ENCODE peak calls at places on chromosome 11, in seven cellular contexts. One of them, this sample, is unnamed.

GRCh38 chr11:108144615-108145014 is 23.2 kb downstream of the ACAT1 start:
- DNase-seq in left ventricle myocardium inferior: no peak
- DNase-seq in transverse colon: no peak
- DNase-seq in spleen: no peak
- DNase-seq in A549: no peak
- DNase-seq in fibroblast of mammary gland: no peak
- DNase-seq in AG09309: no peak
- DNase-seq in this sample: no peak

GRCh38 chr11:128146926-128147605 is 440.3 kb downstream of the ETS1 start:
- DNase-seq in left ventricle myocardium inferior: no peak
- DNase-seq in transverse colon: no peak
- DNase-seq in spleen: no peak
- DNase-seq in A549: no peak
- DNase-seq in fibroblast of mammary gland: peak
- DNase-seq in AG09309: no peak
- DNase-seq in this sample: no peak

GRCh38 chr11:99592241-99592640 is 571.5 kb downstream of the CNTN5 start:
- DNase-seq in left ventricle myocardium inferior: no peak
- DNase-seq in transverse colon: no peak
- DNase-seq in spleen: no peak
- DNase-seq in A549: no peak
- DNase-seq in fibroblast of mammary gland: peak
- DNase-seq in AG09309: no peak
- DNase-seq in this sample: no peak

GRCh38 chr11:78227906-78228305 is 39.2 kb downstream of the USP35 start:
- DNase-seq in left ventricle myocardium inferior: no peak
- DNase-seq in transverse colon: no peak
- DNase-seq in spleen: no peak
- DNase-seq in A549: no peak
- DNase-seq in fibroblast of mammary gland: no peak
- DNase-seq in AG09309: no peak
- DNase-seq in this sample: no peak

GRCh38 chr11:43913829-43914380 is 28.5 kb upstream of the C11orf96 start:
- DNase-seq in left ventricle myocardium inferior: no peak
- DNase-seq in transverse colon: no peak
- DNase-seq in spleen: no peak
- DNase-seq in A549: no peak
- DNase-seq in fibroblast of mammary gland: no peak
- DNase-seq in AG09309: no peak
- DNase-seq in this sample: no peak

GRCh38 chr11:48170176-48170839 is 46.3 kb upstream of the OR4B1 start:
- DNase-seq in left ventricle myocardium inferior: peak
- DNase-seq in transverse colon: no peak
- DNase-seq in spleen: no peak
- DNase-seq in A549: no peak
- DNase-seq in fibroblast of mammary gland: peak
- DNase-seq in AG09309: no peak
- DNase-seq in this sample: no peak

GRCh38 chr11:60280412-60280811 is at the start of gene MS4A4A:
- DNase-seq in left ventricle myocardium inferior: no peak
- DNase-seq in transverse colon: peak
- DNase-seq in spleen: no peak
- DNase-seq in A549: no peak
- DNase-seq in fibroblast of mammary gland: no peak
- DNase-seq in AG09309: no peak
- DNase-seq in this sample: peak

GRCh38 chr11:122367809-122368231 is 251.8 kb upstream of the BLID start:
- DNase-seq in left ventricle myocardium inferior: no peak
- DNase-seq in transverse colon: no peak
- DNase-seq in spleen: no peak
- DNase-seq in A549: peak
- DNase-seq in fibroblast of mammary gland: peak
- DNase-seq in AG09309: no peak
- DNase-seq in this sample: peak

GRCh38 chr11:4511846-4512245 is 29.4 kb downstream of the OR52K1 start:
- DNase-seq in left ventricle myocardium inferior: no peak
- DNase-seq in transverse colon: no peak
- DNase-seq in spleen: no peak
- DNase-seq in A549: no peak
- DNase-seq in fibroblast of mammary gland: no peak
- DNase-seq in AG09309: no peak
- DNase-seq in this sample: no peak

GRCh38 chr11:128688031-128688713 is 5.7 kb upstream of the FLI1 start:
- DNase-seq in left ventricle myocardium inferior: no peak
- DNase-seq in transverse colon: no peak
- DNase-seq in spleen: peak
- DNase-seq in A549: no peak
- DNase-seq in fibroblast of mammary gland: no peak
- DNase-seq in AG09309: no peak
- DNase-seq in this sample: no peak

GRCh38 chr11:67369275-67369674 is 4.1 kb downstream of the CLCF1 start:
- DNase-seq in left ventricle myocardium inferior: no peak
- DNase-seq in transverse colon: no peak
- DNase-seq in spleen: no peak
- DNase-seq in A549: no peak
- DNase-seq in fibroblast of mammary gland: no peak
- DNase-seq in AG09309: no peak
- DNase-seq in this sample: no peak

GRCh38 chr11:124766156-124766555 is 4.1 kb upstream of the ESAM start:
- DNase-seq in left ventricle myocardium inferior: no peak
- DNase-seq in transverse colon: no peak
- DNase-seq in spleen: no peak
- DNase-seq in A549: peak
- DNase-seq in fibroblast of mammary gland: no peak
- DNase-seq in AG09309: no peak
- DNase-seq in this sample: no peak

GRCh38 chr11:124763156-124763947 is 1.3 kb upstream of the ESAM start:
- DNase-seq in left ventricle myocardium inferior: peak
- DNase-seq in transverse colon: peak
- DNase-seq in spleen: peak
- DNase-seq in A549: peak
- DNase-seq in fibroblast of mammary gland: peak
- DNase-seq in AG09309: no peak
- DNase-seq in this sample: peak

GRCh38 chr11:124769804-124770774 is 8.0 kb upstream of the ESAM start:
- DNase-seq in left ventricle myocardium inferior: no peak
- DNase-seq in transverse colon: no peak
- DNase-seq in spleen: no peak
- DNase-seq in A549: peak
- DNase-seq in fibroblast of mammary gland: peak
- DNase-seq in AG09309: no peak
- DNase-seq in this sample: no peak

DNA sequence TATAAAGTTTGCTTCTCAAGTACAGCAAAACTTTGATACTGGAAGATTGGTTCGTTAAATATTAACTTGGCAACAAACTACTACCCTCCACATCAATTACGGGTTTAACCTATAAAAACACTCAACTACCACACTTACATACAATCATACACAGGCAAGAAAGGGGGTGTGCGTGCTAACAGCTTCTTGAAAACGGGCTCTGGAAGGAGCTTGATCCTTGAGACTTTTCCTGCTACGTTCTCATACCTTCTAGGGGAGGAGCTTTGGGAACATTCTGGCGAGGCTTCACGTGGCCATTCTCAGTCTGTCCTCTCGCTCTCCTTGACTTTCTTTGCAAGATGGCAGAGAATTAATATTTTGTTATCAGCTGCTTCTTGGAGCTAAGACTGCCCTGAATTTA is 6.8 kb upstream of the ESAM start:
- DNase-seq in left ventricle myocardium inferior: no peak
- DNase-seq in transverse colon: peak
- DNase-seq in spleen: no peak
- DNase-seq in A549: no peak
- DNase-seq in fibroblast of mammary gland: no peak
- DNase-seq in AG09309: no peak
- DNase-seq in this sample: no peak
- H3K4me3 ChIP-seq in left ventricle myocardium inferior: no peak
- H3K4me3 ChIP-seq in transverse colon: no peak
- H3K4me3 ChIP-seq in spleen: no peak
- H3K4me3 ChIP-seq in A549: no peak
- H3K4me3 ChIP-seq in fibroblast of mammary gland: no peak
- H3K4me3 ChIP-seq in AG09309: no peak
- H3K4me3 ChIP-seq in this sample: no peak

DNA sequence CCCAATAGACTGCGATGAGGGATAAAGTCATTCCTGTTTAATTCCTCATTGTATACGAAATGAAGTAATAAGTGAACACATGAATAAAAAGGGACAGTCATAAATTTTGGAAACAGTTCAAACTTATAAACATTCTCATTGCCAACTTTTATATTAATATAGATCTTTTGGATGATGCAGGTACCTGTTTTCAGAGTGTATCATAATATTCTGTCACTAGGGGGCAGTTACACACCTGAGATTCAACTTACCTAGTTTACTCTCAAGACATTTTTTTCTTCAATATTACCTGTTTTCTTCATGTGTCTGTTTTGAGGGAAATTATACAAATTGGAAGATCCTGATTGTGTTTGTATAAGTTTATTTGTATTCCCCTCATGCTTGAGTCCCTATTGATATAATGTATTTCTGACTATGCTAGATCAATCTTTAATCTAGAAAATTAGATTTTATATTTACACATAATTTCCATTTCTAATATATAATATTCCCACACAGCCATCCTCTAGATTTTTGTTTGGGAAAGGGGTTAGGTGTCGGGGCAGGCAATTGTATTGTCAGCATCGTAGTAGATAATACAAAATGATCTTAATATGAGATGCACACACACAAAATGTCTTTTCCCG is 18.3 kb downstream of the FDX1 start:
- DNase-seq in left ventricle myocardium inferior: no peak
- DNase-seq in transverse colon: no peak
- DNase-seq in spleen: no peak
- DNase-seq in A549: no peak
- DNase-seq in fibroblast of mammary gland: no peak
- DNase-seq in AG09309: no peak
- DNase-seq in this sample: no peak
- TF ChIP-seq CTCF in left ventricle myocardium inferior: peak
- TF ChIP-seq CTCF in transverse colon: peak
- TF ChIP-seq CTCF in spleen: no peak
- TF ChIP-seq CTCF in A549: peak
- TF ChIP-seq CTCF in fibroblast of mammary gland: peak
- TF ChIP-seq CTCF in AG09309: peak
- TF ChIP-seq CTCF in this sample: peak

GRCh38 chr11:636511-637332 is at the start of gene DRD4:
- DNase-seq in left ventricle myocardium inferior: no peak
- DNase-seq in transverse colon: no peak
- DNase-seq in spleen: no peak
- DNase-seq in A549: no peak
- DNase-seq in fibroblast of mammary gland: no peak
- DNase-seq in AG09309: no peak
- DNase-seq in this sample: no peak

GRCh38 chr11:638616-639323 is 1.7 kb downstream of the DRD4 start:
- DNase-seq in left ventricle myocardium inferior: no peak
- DNase-seq in transverse colon: no peak
- DNase-seq in spleen: no peak
- DNase-seq in A549: no peak
- DNase-seq in fibroblast of mammary gland: no peak
- DNase-seq in AG09309: no peak
- DNase-seq in this sample: no peak

GRCh38 chr11:639324-639977 is 2.4 kb downstream of the DRD4 start:
- DNase-seq in left ventricle myocardium inferior: no peak
- DNase-seq in transverse colon: no peak
- DNase-seq in spleen: no peak
- DNase-seq in A549: no peak
- DNase-seq in fibroblast of mammary gland: no peak
- DNase-seq in AG09309: no peak
- DNase-seq in this sample: no peak

GRCh38 chr11:637333-637592 is 194 bp downstream of the DRD4 start:
- DNase-seq in left ventricle myocardium inferior: no peak
- DNase-seq in transverse colon: no peak
- DNase-seq in spleen: no peak
- DNase-seq in A549: no peak
- DNase-seq in fibroblast of mammary gland: no peak
- DNase-seq in AG09309: no peak
- DNase-seq in this sample: no peak

DNA sequence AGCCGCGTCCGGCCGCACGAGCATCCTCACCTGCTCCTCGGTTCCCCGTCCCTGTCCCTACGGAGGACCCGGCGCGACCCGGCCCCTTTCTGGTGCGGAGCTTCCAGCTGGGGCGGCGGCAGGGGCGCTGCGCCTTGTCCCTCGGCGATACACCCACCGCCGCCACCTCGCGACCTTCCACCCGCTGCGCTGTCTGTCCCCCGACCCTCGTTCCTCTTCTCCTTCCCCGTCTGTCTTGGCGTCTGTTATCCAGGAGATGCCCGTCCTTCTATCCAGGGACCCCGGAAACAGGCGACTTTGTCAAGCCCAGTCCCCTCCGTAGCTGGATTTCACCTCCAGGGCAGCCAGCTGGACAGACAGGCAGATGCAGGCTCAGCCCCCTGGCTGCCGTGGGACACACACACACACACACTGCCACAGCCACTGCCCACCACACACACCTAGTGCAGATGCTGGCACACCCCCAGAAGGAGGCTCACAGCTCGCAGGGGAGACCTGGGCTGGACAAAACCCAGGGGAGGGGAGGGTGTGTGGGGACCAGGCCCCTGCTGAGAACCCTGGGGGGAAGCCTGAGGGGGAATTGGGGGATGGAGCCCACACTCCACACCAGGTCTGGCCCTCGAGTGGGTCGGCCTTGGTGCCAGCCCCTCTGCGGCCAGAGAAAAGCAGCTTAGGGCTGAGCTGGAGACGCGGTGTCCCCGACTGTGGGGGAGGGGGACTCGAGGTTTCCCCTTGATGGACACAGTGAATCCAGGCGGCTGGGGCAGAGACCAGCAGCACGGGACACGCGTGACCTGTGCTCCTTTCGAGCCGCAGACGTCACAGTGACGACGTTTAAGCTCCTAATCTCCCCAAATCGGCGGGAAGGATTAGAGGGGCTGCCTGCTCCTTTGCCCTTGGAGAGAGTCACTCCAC is 781 bp downstream of the DRD4 start:
- DNase-seq in left ventricle myocardium inferior: no peak
- DNase-seq in transverse colon: no peak
- DNase-seq in spleen: no peak
- DNase-seq in A549: no peak
- DNase-seq in fibroblast of mammary gland: no peak
- DNase-seq in AG09309: no peak
- DNase-seq in this sample: no peak
- H3K4me3 ChIP-seq in left ventricle myocardium inferior: peak
- H3K4me3 ChIP-seq in transverse colon: peak
- H3K4me3 ChIP-seq in spleen: no peak
- H3K4me3 ChIP-seq in A549: no peak
- H3K4me3 ChIP-seq in fibroblast of mammary gland: no peak
- H3K4me3 ChIP-seq in AG09309: peak
- H3K4me3 ChIP-seq in this sample: no peak

DNA sequence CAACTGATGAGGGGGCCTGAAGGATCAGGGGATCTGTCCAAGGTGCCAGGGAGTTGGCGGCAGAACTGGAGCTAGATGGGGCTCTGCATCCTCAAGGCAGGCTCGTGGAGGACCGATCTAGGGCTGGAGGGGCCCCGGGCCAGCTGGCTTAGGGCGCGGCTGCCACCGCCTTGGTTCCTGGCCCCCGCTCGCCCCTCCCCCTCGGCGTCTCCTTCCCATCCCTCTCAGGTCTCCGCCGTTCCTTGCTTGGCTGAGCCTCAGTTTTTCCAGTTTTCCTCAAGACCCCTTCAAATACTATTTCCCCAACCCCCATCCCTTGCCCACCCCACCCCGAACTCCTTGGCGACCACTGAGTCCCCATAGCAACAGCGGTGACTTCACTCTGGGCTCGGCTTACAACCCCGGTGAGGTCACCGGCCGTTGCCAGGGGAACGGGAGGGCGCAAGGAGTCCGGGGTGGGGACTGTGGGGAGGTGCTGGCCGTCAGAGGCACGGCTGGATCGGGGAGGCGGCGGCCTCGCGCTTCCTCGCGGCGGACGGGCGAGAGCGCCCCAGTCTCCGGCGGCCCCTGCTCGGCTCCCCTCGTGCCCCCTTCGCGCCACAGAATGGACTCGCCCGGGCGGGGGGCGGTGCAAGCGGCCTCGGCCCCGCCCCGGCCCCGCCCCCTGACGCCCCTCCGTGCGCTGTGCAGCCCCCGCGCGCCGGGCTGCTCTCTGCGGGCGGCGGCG is 7.5 kb downstream of the FREY1 start:
- DNase-seq in left ventricle myocardium inferior: peak
- DNase-seq in transverse colon: peak
- DNase-seq in spleen: peak
- DNase-seq in A549: peak
- DNase-seq in fibroblast of mammary gland: peak
- DNase-seq in AG09309: peak
- DNase-seq in this sample: peak
- TF ChIP-seq CTCF in left ventricle myocardium inferior: no peak
- TF ChIP-seq CTCF in transverse colon: no peak
- TF ChIP-seq CTCF in spleen: no peak
- TF ChIP-seq CTCF in A549: no peak
- TF ChIP-seq CTCF in fibroblast of mammary gland: no peak
- TF ChIP-seq CTCF in AG09309: no peak
- TF ChIP-seq CTCF in this sample: no peak